ENCODE peak calls at places on chromosomes 6 and 20, in four cellular contexts. W is stomach, N is chondrocyte, R is astrocyte of the spinal cord. G is an unnamed sample.
A peak's percentile ranks its signal among the peaks of the same experiment; 100 is the strongest.

GRCh38 chr6:10431423-10432164 is 16.7 kb upstream of the TFAP2A start:
- DNase-seq in W (no peak), N (no peak), R (no peak), G (no peak)

GRCh38 chr20:2314759-2315439 is 19.1 kb downstream of the TGM3 start:
- DNase-seq in W (no peak), N (peak; percentile 40), R (peak; percentile 76), G (no peak)

GRCh38 chr20:59632426-59633113 is 28.2 kb downstream of the PHACTR3 start:
- DNase-seq in N (no peak), W (peak; percentile 3), R (no peak), G (no peak)

GRCh38 chr6:133340557-133340956 is 99.4 kb downstream of the EYA4 start:
- DNase-seq in R (no peak), W (no peak), N (no peak), G (no peak)

GRCh38 chr20:53693265-53693871 is 99.7 kb upstream of the ZNF217 start:
- DNase-seq in N (no peak), W (no peak), R (no peak), G (no peak)

GRCh38 chr20:14828459-14828858 is 491.0 kb upstream of the FLRT3 start:
- DNase-seq in R (no peak), N (no peak), W (no peak), G (no peak)

GRCh38 chr6:12354499-12354898 is 64.3 kb downstream of the EDN1 start:
- DNase-seq in N (no peak), R (peak; percentile 89), W (peak; percentile 58), G (no peak)

GRCh38 chr6:130525378-130525777 is 159.6 kb downstream of the TMEM200A start:
- DNase-seq in R (no peak), N (no peak), W (no peak), G (no peak)

GRCh38 chr6:53986165-53986720 is 125.0 kb upstream of the MLIP start:
- DNase-seq in W (no peak), R (peak; percentile 77), N (no peak), G (peak; percentile 52)

GRCh38 chr20:11721411-11721810 is 196.3 kb upstream of the BTBD3 start:
- DNase-seq in R (no peak), W (no peak), N (no peak), G (no peak)

GRCh38 chr6:37048851-37049734 is 43.6 kb downstream of the FGD2 start:
- DNase-seq in W (peak; percentile 45), N (no peak), R (peak; percentile 81), G (no peak)

GRCh38 chr6:13522639-13523038 is 35.2 kb upstream of the GFOD1 start:
- DNase-seq in R (peak; percentile 32), W (no peak), N (no peak), G (no peak)

GRCh38 chr6:53581161-53581560 is 36.3 kb upstream of the GCLC start:
- DNase-seq in W (no peak), N (no peak), R (peak; percentile 73), G (peak; percentile 39)

GRCh38 chr20:62499758-62500236 is 24.0 kb upstream of the GATA5 start:
- DNase-seq in W (no peak), R (no peak), N (no peak), G (no peak)

GRCh38 chr6:80482056-80482455 is 375.6 kb downstream of the BCKDHB start:
- DNase-seq in W (no peak), N (no peak), R (no peak), G (no peak)

GRCh38 chr6:137097057-137097456 is 52.3 kb upstream of the IL20RA start:
- DNase-seq in W (no peak), N (no peak), R (no peak), G (no peak)

GRCh38 chr6:157762636-157763035 is 60.4 kb upstream of the SNX9 start:
- DNase-seq in N (no peak), W (no peak), R (no peak), G (no peak)

GRCh38 chr20:23152308-23152892 is 66.3 kb upstream of the CD93 start:
- DNase-seq in R (peak; percentile 61), W (peak; percentile 49), N (no peak), G (no peak)

GRCh38 chr20:39468703-39469102 is 506.6 kb downstream of the DHX35 start:
- DNase-seq in R (no peak), W (no peak), N (no peak), G (no peak)

GRCh38 chr6:43922423-43923375 is 152.7 kb downstream of the VEGFA start:
- DNase-seq in R (no peak), W (no peak), N (peak; percentile 48), G (no peak)

GRCh38 chr6:33590531-33591198 is 10.6 kb upstream of the BAK1 start:
- DNase-seq in N (no peak), W (peak; percentile 51), R (no peak), G (no peak)

GRCh38 chr20:57251949-57252348 is 14.5 kb downstream of the BMP7 start:
- DNase-seq in W (no peak), R (no peak), N (no peak), G (no peak)
- TF ChIP-seq CTCF in W (no peak), R (no peak), N (no peak), G (no peak)

DNA sequence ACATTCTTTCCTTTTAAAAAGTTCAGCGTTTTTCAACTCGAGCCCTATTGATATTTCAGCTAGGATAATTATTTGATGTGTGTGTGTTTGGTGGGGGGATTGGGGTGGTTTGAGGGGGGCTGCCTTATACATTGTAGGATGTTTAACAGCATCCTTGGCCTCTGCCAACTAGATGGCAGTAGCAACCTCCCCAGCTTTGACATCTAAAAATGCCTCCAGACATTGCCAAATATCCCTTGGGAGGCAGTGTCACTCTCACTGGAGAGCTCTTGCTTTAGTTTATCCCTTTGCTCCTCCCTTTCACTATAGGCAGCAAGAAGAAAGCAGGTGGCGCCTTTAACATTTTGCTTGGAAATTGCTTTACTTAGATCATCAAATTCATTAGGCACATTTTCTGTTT is 14.6 kb upstream of the TP53TG5 start:
- DNase-seq in W (no peak), R (no peak), N (no peak), G (no peak)
- TF ChIP-seq CTCF in W (no peak), R (no peak), N (peak; percentile 51), G (no peak)

DNA sequence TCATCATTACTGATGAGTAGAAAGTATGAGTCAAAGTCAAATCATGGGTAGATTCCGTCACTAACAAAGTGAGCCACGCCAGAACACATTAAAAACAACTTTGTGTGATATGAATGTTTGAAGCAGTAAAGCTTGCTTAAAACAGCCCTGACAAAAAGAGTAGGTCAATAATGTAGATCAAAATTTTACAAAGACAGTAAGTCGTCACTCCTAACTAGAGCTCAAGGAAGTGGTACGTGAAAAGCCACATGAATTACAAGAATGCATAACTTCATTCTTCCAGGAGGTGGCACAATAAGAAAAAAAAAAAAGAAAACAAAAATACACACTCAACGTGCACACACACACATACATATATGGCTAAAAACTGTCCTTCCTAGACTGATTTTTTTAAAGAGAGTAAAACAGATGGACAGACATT is 69.9 kb downstream of the HACE1 start:
- DNase-seq in W (no peak), R (peak; percentile 70), N (no peak), G (no peak)
- TF ChIP-seq CTCF in W (no peak), R (no peak), N (peak; percentile 77), G (peak; percentile 32)

DNA sequence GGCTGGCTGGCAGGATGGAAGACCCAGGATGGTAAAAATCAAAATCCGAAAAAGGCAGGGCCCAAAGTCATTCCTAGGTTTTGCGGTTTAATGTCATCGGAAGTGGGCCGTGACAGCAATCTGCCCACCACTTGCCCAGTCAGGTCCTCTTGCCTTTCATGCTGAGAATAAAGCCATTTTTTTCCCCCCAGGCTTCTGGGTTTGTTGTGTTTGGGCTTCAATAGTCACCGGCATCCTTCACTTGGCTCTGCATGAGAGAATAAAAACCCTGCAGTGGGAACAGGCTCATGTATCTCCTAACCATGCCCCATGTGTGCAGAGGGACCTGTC is 56.1 kb downstream of the MEP1A start:
- DNase-seq in R (peak; percentile 23), N (no peak), W (no peak), G (no peak)
- TF ChIP-seq CTCF in R (no peak), N (no peak), W (no peak), G (no peak)

DNA sequence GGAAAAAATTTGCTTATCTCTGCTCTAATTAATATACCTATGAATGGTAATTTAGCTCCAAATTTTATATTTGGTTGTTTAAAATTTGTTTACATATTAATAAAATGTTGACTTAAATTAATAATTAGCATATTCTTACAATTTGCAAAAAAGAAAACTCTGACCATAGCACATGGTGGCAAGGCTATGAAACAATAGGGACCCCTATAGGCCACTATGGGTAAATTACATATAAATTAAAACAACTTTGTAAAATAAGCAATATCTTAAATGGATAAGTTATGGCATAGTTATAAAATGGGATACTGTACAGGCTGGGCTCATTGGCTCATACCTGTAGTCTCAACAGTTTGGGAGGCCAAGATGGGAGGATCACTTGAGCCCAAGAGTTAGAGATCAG is 76.0 kb downstream of the MKKS start:
- DNase-seq in N (no peak), W (no peak), R (no peak), G (no peak)
- TF ChIP-seq CTCF in N (peak; percentile 83), W (no peak), R (peak; percentile 56), G (peak; percentile 18)

GRCh38 chr6:166433096-166433495 is 50.4 kb upstream of the MPC1 start:
- DNase-seq in W (peak; percentile 18), N (no peak), R (no peak), G (no peak)

GRCh38 chr6:166437661-166438060 is 54.9 kb upstream of the MPC1 start:
- DNase-seq in R (no peak), N (no peak), W (peak; percentile 13), G (no peak)

GRCh38 chr6:166434336-166434735 is 51.6 kb upstream of the MPC1 start:
- DNase-seq in R (no peak), W (peak; percentile 16), N (no peak), G (no peak)

GRCh38 chr6:166436195-166437139 is 53.7 kb upstream of the MPC1 start:
- DNase-seq in N (no peak), R (no peak), W (peak; percentile 17), G (no peak)

DNA sequence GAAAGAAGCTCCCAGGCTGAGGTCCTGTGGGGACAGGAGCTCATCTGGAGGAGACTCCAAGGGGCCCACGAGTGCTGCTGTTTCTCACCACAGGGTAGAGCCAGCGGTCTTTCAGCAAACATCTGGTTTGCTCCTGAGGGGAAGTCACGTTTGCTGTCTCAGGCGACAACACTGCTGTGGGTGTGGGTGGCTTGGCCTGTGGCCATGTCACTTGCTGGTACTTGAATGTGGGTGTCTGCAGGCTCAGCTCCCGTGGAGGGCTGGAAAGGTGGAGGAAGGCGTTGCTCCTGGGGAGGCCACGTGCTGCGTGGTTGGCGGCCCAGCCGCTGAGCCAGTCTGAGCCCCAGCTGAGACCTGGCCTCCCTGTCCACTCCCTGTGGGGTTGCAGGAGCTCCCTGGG is 52.8 kb upstream of the MPC1 start:
- DNase-seq in N (no peak), R (no peak), W (peak; percentile 31), G (no peak)
- TF ChIP-seq CTCF in N (no peak), R (peak; percentile 9), W (no peak), G (no peak)